ENCODE peak calls at places on chromosomes 7 and 10, in seven cellular contexts. V is LoVo; R is occipital lobe; X is smooth muscle cell of the brain vasculature; C is fibroblast of the aortic adventitia; Q is stimulated activated CD4-positive, alpha-beta T cell treated with anti-CD3 and anti-CD28 coated beads, TNF-alpha, amount 100 ng/mL, for 48 hours; H is NCI-H2029. Y is an unnamed sample.

GRCh38 chr7:82665966-82666507 is 222.5 kb upstream of the CACNA2D1 start:
- DNase-seq in H (no peak), C (peak), R (no peak), X (no peak), Q (no peak), V (no peak), Y (no peak)

GRCh38 chr10:114821915-114822770 is 563 bp downstream of the FHIP2A start:
- DNase-seq in Q (no peak), X (no peak), C (peak), H (no peak), R (peak), V (peak), Y (peak)

GRCh38 chr10:71740069-71740468 is 20.5 kb upstream of the C10orf105 start:
- DNase-seq in H (no peak), V (no peak), Q (no peak), X (no peak), R (no peak), C (peak), Y (no peak)

GRCh38 chr10:52551036-52551435 is 221.5 kb downstream of the MBL2 start:
- DNase-seq in X (no peak), Q (no peak), H (no peak), V (no peak), C (peak), R (no peak), Y (no peak)

GRCh38 chr10:119686465-119687191 is 35.4 kb downstream of the BAG3 start:
- DNase-seq in C (peak), V (peak), Q (peak), R (peak), X (peak), H (peak), Y (peak)

GRCh38 chr10:69124558-69125121 is 662 bp downstream of the VPS26A start:
- DNase-seq in Q (peak), X (no peak), C (peak), H (peak), V (peak), R (peak), Y (peak)

GRCh38 chr10:133471300-133472109 is 17.8 kb downstream of the SCART1 start:
- DNase-seq in H (no peak), V (no peak), R (no peak), X (no peak), C (no peak), Q (no peak), Y (peak)

GRCh38 chr10:11813855-11814557 is 9.2 kb upstream of the PROSER2 start:
- DNase-seq in X (no peak), Q (no peak), R (no peak), V (no peak), C (no peak), H (no peak), Y (no peak)

GRCh38 chr10:64537931-64538330 is 1016.7 kb downstream of the REEP3 start:
- DNase-seq in X (no peak), R (no peak), V (no peak), C (no peak), H (no peak), Q (no peak), Y (no peak)

GRCh38 chr7:98281757-98282652 is 519 bp downstream of the BRI3 start:
- DNase-seq in V (no peak), R (no peak), Q (no peak), X (no peak), H (no peak), C (no peak), Y (no peak)

GRCh38 chr10:101558671-101559595 is 29.1 kb downstream of the POLL start:
- DNase-seq in V (no peak), R (no peak), C (no peak), H (no peak), X (no peak), Q (no peak), Y (no peak)

GRCh38 chr7:2099036-2099957 is 133.4 kb downstream of the MAD1L1 start:
- DNase-seq in Q (no peak), X (no peak), R (no peak), H (no peak), V (no peak), C (peak), Y (no peak)

GRCh38 chr10:111338798-111339197 is 262.0 kb downstream of the ADRA2A start:
- DNase-seq in Q (no peak), X (no peak), V (no peak), C (no peak), R (no peak), H (no peak), Y (no peak)

GRCh38 chr7:2072042-2072441 is 160.7 kb downstream of the MAD1L1 start:
- DNase-seq in C (no peak), R (no peak), Q (no peak), X (no peak), V (no peak), H (no peak), Y (no peak)

GRCh38 chr10:70934701-70935100 is 46.3 kb upstream of the PCBD1 start:
- DNase-seq in Q (no peak), C (no peak), R (no peak), X (no peak), V (no peak), H (no peak), Y (no peak)

GRCh38 chr7:78499283-78499682 is 700.7 kb downstream of the PHTF2 start:
- DNase-seq in R (no peak), X (no peak), H (no peak), V (no peak), Q (no peak), C (no peak), Y (no peak)

GRCh38 chr7:73526892-73527821 is 5.1 kb upstream of the BAZ1B start:
- DNase-seq in H (peak), R (no peak), X (no peak), V (no peak), Q (no peak), C (no peak), Y (no peak)

GRCh38 chr10:115417585-115418265 is 324.6 kb downstream of the ATRNL1 start:
- DNase-seq in R (no peak), Q (no peak), X (peak), C (no peak), V (peak), H (peak), Y (peak)

GRCh38 chr10:47322300-47323061 is at the start of gene GDF2:
- DNase-seq in H (no peak), X (no peak), V (no peak), R (no peak), C (no peak), Q (no peak), Y (no peak)